ENCODE peak calls at places on chromosomes 2 and 18, in four cellular contexts. B is tibial artery, O is psoas muscle, V is mucosa of descending colon. E is an unnamed sample.

GRCh38 chr2:119596638-119597037 is 52.4 kb downstream of the CFAP221 start:
- DNase-seq in B (no peak), O (no peak), V (no peak), E (no peak)

GRCh38 chr2:127568128-127568527 is 32.6 kb downstream of the MYO7B start:
- DNase-seq in B (no peak), O (no peak), V (no peak), E (peak; percentile 72)

GRCh38 chr2:73892631-73893329 is at the start of gene ACTG2:
- DNase-seq in B (peak; percentile 39), O (no peak), V (no peak), E (no peak)

GRCh38 chr2:179646862-179647261 is 214.6 kb downstream of the ZNF385B start:
- DNase-seq in B (no peak), O (no peak), V (no peak), E (no peak)

GRCh38 chr2:170820647-170821630 is 4.3 kb downstream of the GAD1 start:
- DNase-seq in B (no peak), O (no peak), V (no peak), E (no peak)

GRCh38 chr2:81225756-81226155 is 921.2 kb upstream of the LRRTM1 start:
- DNase-seq in B (no peak), O (no peak), V (no peak), E (no peak)

GRCh38 chr2:36449943-36450392 is 94.4 kb downstream of the CRIM1 start:
- DNase-seq in B (no peak), O (no peak), V (no peak), E (no peak)

GRCh38 chr2:234111523-234111922 is 61.0 kb downstream of the SPP2 start:
- DNase-seq in B (no peak), O (no peak), V (no peak), E (no peak)

GRCh38 chr2:3198119-3198518 is 179.5 kb downstream of the EIPR1 start:
- DNase-seq in B (no peak), O (no peak), V (no peak), E (no peak)

GRCh38 chr2:193690572-193690971 is 1495.8 kb upstream of the TMEFF2 start:
- DNase-seq in B (no peak), O (no peak), V (no peak), E (no peak)

GRCh38 chr18:49597556-49597955 is 35.7 kb downstream of the LIPG start:
- DNase-seq in B (no peak), O (no peak), V (no peak), E (no peak)

GRCh38 chr2:35298493-35298892 is 1057.1 kb upstream of the CRIM1 start:
- DNase-seq in B (peak; percentile 59), O (no peak), V (no peak), E (no peak)

DNA sequence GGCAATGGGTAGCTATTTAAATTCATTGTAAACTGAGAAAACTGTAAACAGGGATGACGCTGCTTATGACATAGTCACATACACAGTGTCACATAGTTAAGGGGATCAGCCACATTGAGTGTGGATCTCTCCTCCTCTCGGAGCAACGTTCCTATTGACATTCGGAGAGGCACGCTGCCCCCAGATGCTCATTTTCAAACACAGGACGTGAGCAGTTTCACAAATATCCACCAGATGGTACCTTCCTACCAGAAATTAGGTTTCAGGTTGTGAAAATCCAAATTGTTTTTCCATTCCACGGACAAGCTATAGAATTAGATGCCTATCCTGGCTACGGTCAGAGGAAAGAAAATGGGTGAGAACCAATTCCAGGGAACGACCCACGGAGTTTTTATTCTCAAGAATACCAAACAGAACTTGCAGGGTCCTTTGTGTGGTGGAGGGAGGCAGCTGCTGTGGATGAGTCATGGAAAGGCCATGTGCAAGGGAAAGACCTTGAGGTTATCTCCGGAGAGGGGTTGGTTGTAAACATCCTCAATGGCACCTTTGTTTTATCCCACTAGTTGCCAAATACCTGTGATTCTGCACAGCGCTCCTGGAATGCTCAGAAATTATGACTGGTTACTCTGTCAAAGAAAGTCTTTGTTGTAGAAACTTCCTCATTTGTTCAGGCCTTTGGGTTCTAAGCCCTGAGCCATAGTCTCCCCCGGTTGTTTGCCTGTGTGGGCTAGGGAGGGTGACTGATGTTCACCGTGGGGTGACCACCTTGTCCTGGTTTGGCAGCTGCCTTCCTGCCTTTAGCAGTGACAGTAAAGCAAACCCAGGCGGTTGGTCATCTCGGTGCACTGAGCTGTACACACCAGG is 88.0 kb downstream of the ACTR3 start:
- DNase-seq in B (no peak), O (no peak), V (peak; percentile 43), E (no peak)
- TF ChIP-seq CTCF in B (peak; percentile 33), O (peak; percentile 15), V (no peak), E (peak; percentile 66)

DNA sequence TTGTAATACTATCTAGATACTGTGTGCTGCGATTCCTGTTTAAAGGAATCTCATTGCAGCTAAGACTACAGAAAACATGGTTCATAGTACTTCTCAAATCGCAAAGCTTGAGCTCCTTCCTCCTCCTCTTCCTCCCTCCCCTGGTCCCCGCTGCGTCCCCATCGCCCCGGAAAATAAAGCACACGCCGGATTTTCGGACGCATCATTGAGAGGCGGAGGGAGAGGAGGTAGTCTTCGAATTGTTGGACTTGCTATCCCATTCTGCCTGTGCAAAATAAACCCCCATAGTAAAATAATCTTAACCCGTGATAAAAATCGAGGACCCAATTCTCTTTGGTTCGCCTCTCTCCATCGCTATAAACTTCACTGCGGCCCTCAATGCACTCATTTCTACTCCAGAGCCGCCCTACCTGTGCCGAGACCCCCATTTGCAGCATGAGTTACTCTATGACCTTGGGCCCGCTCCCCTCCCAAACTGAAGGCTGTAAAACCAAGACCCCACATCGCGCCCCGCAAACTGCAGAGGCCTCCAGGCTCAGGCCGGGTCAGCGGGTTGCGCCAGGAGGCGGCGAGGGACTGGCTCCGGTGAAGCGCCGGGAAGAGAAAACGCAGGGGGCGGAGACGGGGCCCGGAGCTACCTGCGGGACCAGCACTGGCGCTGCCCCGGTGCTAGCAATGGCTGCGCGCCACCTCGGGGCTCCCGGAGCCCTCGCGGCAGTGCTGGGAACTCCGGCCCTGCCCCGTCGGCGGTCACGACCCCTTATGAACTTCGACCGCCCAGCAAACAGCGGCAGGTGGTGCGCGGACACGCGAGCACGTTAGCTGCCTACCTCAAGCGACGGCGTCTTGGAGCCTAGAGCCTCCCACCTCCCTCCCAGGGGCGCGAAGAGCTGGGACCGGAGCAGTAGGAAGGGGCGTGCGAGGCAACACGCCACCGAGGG is 649 bp downstream of the ESCO1 start:
- DNase-seq in B (peak; percentile 43), O (peak; percentile 83), V (peak; percentile 72), E (no peak)
- TF ChIP-seq CTCF in B (peak; percentile 34), O (no peak), V (no peak), E (no peak)

GRCh38 chr2:169162613-169163012 is 93.2 kb downstream of the DHRS9 start:
- DNase-seq in B (no peak), O (no peak), V (no peak), E (no peak)

GRCh38 chr2:169164311-169164710 is 94.9 kb downstream of the DHRS9 start:
- DNase-seq in B (no peak), O (no peak), V (no peak), E (no peak)

GRCh38 chr2:169159686-169160085 is 90.3 kb downstream of the DHRS9 start:
- DNase-seq in B (no peak), O (no peak), V (no peak), E (no peak)

GRCh38 chr2:169158874-169159273 is 89.5 kb downstream of the DHRS9 start:
- DNase-seq in B (no peak), O (no peak), V (no peak), E (no peak)

DNA sequence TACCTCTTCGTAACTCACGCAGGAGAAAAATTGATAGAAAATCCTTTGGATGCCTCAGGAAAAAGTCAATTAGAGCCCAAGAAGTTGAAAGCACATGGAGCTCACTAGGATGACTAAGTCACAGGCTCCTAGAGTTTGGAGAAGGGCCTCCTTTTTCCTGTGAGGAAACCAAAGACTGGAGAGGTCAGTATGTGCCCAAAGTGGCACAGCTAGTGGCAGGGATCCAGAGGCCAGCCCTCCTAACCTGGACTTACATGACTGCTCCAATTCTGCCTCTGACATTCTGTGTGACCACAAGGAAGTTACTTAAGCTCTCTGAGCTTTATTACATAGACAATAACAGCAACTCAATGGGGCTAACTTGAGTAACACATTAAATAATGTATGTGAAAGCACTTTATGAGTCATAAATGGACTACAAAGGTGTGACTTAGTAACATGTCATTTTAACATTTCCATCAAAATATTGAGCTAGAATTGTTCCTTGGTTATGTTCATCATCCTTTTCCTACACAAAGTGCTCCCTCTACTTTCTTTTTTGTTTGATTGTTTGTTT is 91.6 kb downstream of the DHRS9 start:
- DNase-seq in B (no peak), O (no peak), V (no peak), E (no peak)
- TF ChIP-seq CTCF in B (no peak), O (no peak), V (no peak), E (no peak)

GRCh38 chr18:40935423-40935822 is 1019.6 kb upstream of the PIK3C3 start:
- DNase-seq in B (no peak), O (no peak), V (peak; percentile 10), E (no peak)

GRCh38 chr18:40938615-40939014 is 1016.4 kb upstream of the PIK3C3 start:
- DNase-seq in B (no peak), O (no peak), V (no peak), E (no peak)

GRCh38 chr18:40932862-40933261 is 1022.2 kb upstream of the PIK3C3 start:
- DNase-seq in B (no peak), O (no peak), V (no peak), E (no peak)

GRCh38 chr18:40939636-40940035 is 1015.4 kb upstream of the PIK3C3 start:
- DNase-seq in B (no peak), O (no peak), V (no peak), E (peak; percentile 59)

GRCh38 chr18:40937386-40937785 is 1017.6 kb upstream of the PIK3C3 start:
- DNase-seq in B (no peak), O (no peak), V (no peak), E (no peak)
- TF ChIP-seq CTCF in B (no peak), O (no peak), V (no peak), E (no peak)

DNA sequence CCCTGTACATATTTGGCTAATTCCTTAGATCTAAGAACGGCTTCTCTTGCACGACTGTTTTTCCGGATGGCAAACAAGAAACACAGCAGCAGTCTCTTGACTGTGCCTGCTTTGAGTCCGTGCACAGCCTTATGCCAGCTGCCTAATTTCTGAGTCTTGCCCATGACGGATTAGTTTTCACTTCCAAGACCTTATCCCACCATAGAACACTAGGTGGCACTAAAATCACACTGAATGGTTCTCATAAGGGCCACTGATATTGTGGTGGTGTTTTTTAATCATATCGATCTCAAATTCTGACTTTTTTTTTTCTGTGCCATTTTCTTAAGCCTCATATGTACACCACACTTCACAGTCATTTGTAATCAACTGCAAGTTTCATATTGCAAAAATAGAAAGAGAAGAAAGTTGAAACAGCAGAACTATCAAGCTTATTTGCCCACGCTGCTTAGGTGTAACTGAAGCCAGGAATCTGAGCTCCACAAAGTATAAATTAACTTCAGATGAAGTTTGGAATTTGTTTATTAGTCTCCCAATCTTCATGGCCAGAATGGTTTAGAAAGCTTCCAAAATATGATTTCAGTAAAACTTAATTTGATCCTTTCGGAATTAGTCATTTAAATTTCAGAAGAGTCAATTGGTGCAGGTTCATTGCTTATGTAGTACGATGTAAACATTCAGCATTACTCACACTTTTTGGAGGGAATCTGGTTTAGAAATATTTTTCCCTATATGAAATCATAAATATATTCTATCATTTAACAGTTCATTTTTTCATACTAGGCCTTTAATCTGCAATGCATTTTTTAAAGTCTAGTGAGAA is 45.5 kb upstream of the SCN7A start:
- DNase-seq in B (no peak), O (no peak), V (peak; percentile 51), E (no peak)
- TF ChIP-seq CTCF in B (peak; percentile 76), O (peak; percentile 78), V (peak; percentile 33), E (peak; percentile 96)

DNA sequence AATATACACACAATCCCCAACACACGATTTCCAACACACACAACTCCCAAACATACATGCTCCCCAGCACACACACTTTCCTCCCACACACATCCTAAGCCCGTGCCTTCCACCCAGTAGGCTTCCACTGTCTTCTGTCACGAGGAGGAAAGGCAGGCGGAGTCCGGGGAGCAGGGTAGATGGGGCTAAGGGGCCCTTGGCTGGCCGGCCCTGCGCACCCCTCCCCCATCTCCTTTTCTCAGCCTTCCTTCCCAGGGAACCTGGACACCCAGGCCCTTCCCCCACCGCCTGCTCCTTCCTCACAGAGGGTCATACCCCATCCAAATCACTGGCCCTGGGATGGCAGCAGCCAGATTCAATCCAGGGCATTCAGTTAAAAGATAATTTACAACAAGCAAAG is 3.4 kb upstream of the PDCD1 start:
- DNase-seq in B (no peak), O (no peak), V (no peak), E (peak; percentile 43)
- TF ChIP-seq CTCF in B (no peak), O (no peak), V (no peak), E (no peak)

E was measured in chondrocyte.